ENCODE peak calls at places on chromosomes 7 and 10, in seven cellular contexts. One of them, this sample, is unnamed. For H3K27me3, the result is how much of the 10 kb centered on the place peaks cover.

GRCh38 chr7:50389961-50390360 is 60.2 kb downstream of the FIGNL1 start:
- DNase-seq in heart left ventricle: no peak
- DNase-seq in gastrocnemius medialis: no peak
- DNase-seq in testis: no peak
- DNase-seq in esophagus squamous epithelium: no peak
- DNase-seq in IMR-90: no peak
- DNase-seq in tibial nerve: no peak
- DNase-seq in this sample: no peak

GRCh38 chr7:2201686-2202360 is 30.9 kb downstream of the MAD1L1 start:
- DNase-seq in heart left ventricle: no peak
- DNase-seq in testis: no peak
- DNase-seq in gastrocnemius medialis: no peak
- DNase-seq in esophagus squamous epithelium: no peak
- DNase-seq in IMR-90: no peak
- DNase-seq in tibial nerve: no peak
- DNase-seq in this sample: no peak

GRCh38 chr7:10475940-10476641 is 497.6 kb upstream of the PHF14 start:
- DNase-seq in IMR-90: no peak
- DNase-seq in testis: no peak
- DNase-seq in gastrocnemius medialis: no peak
- DNase-seq in heart left ventricle: no peak
- DNase-seq in tibial nerve: no peak
- DNase-seq in esophagus squamous epithelium: no peak
- DNase-seq in this sample: no peak

GRCh38 chr7:32163141-32163806 is 93.1 kb upstream of the PDE1C start:
- DNase-seq in gastrocnemius medialis: no peak
- DNase-seq in IMR-90: peak
- DNase-seq in testis: no peak
- DNase-seq in esophagus squamous epithelium: no peak
- DNase-seq in heart left ventricle: peak
- DNase-seq in tibial nerve: peak
- DNase-seq in this sample: peak

GRCh38 chr7:106840342-106840741 is 24.7 kb upstream of the PIK3CG start:
- DNase-seq in testis: no peak
- DNase-seq in heart left ventricle: no peak
- DNase-seq in gastrocnemius medialis: no peak
- DNase-seq in tibial nerve: no peak
- DNase-seq in esophagus squamous epithelium: no peak
- DNase-seq in IMR-90: peak
- DNase-seq in this sample: no peak

GRCh38 chr7:24175603-24176002 is 108.4 kb upstream of the NPY start:
- DNase-seq in tibial nerve: no peak
- DNase-seq in heart left ventricle: no peak
- DNase-seq in testis: no peak
- DNase-seq in gastrocnemius medialis: no peak
- DNase-seq in esophagus squamous epithelium: no peak
- DNase-seq in IMR-90: no peak
- DNase-seq in this sample: no peak

GRCh38 chr10:130189466-130190064 is 53.4 kb downstream of the GLRX3 start:
- DNase-seq in tibial nerve: no peak
- DNase-seq in esophagus squamous epithelium: no peak
- DNase-seq in testis: no peak
- DNase-seq in gastrocnemius medialis: no peak
- DNase-seq in IMR-90: no peak
- DNase-seq in heart left ventricle: no peak
- DNase-seq in this sample: no peak

GRCh38 chr10:50496228-50496627 is 127.5 kb downstream of the SGMS1 start:
- DNase-seq in esophagus squamous epithelium: no peak
- DNase-seq in testis: no peak
- DNase-seq in heart left ventricle: no peak
- DNase-seq in tibial nerve: no peak
- DNase-seq in gastrocnemius medialis: no peak
- DNase-seq in IMR-90: no peak
- DNase-seq in this sample: no peak

GRCh38 chr10:132252412-132252811 is 55.3 kb downstream of the STK32C start:
- DNase-seq in testis: no peak
- DNase-seq in tibial nerve: no peak
- DNase-seq in heart left ventricle: no peak
- DNase-seq in IMR-90: no peak
- DNase-seq in esophagus squamous epithelium: no peak
- DNase-seq in gastrocnemius medialis: no peak
- DNase-seq in this sample: no peak

GRCh38 chr10:71708301-71708703 is 11.3 kb downstream of the C10orf105 start:
- DNase-seq in gastrocnemius medialis: no peak
- DNase-seq in tibial nerve: no peak
- DNase-seq in IMR-90: no peak
- DNase-seq in heart left ventricle: peak
- DNase-seq in esophagus squamous epithelium: no peak
- DNase-seq in testis: peak
- DNase-seq in this sample: no peak

GRCh38 chr7:148433521-148434180 is 156.9 kb upstream of the C7orf33 start:
- DNase-seq in tibial nerve: no peak
- DNase-seq in heart left ventricle: no peak
- DNase-seq in gastrocnemius medialis: no peak
- DNase-seq in testis: no peak
- DNase-seq in IMR-90: no peak
- DNase-seq in esophagus squamous epithelium: no peak
- DNase-seq in this sample: no peak

GRCh38 chr7:92259610-92260247 is 14.0 kb downstream of the ANKIB1 start:
- DNase-seq in testis: no peak
- DNase-seq in tibial nerve: no peak
- DNase-seq in IMR-90: no peak
- DNase-seq in heart left ventricle: no peak
- DNase-seq in gastrocnemius medialis: no peak
- DNase-seq in esophagus squamous epithelium: no peak
- DNase-seq in this sample: no peak

GRCh38 chr7:101848168-101848951 is 30.9 kb downstream of the CUX1 start:
- DNase-seq in testis: no peak
- DNase-seq in esophagus squamous epithelium: no peak
- DNase-seq in IMR-90: no peak
- DNase-seq in heart left ventricle: no peak
- DNase-seq in tibial nerve: no peak
- DNase-seq in gastrocnemius medialis: no peak
- DNase-seq in this sample: peak

GRCh38 chr10:48774416-48775205 is 89.9 kb downstream of the WDFY4 start:
- DNase-seq in gastrocnemius medialis: no peak
- DNase-seq in tibial nerve: no peak
- DNase-seq in IMR-90: no peak
- DNase-seq in esophagus squamous epithelium: no peak
- DNase-seq in heart left ventricle: no peak
- DNase-seq in testis: no peak
- DNase-seq in this sample: no peak

GRCh38 chr10:91271886-91272285 is 51.4 kb downstream of the PCGF5 start:
- DNase-seq in heart left ventricle: no peak
- DNase-seq in tibial nerve: no peak
- DNase-seq in esophagus squamous epithelium: no peak
- DNase-seq in testis: no peak
- DNase-seq in gastrocnemius medialis: no peak
- DNase-seq in IMR-90: peak
- DNase-seq in this sample: no peak

GRCh38 chr7:29657856-29658255 is 94.2 kb downstream of the PRR15 start:
- DNase-seq in tibial nerve: no peak
- DNase-seq in esophagus squamous epithelium: no peak
- DNase-seq in testis: no peak
- DNase-seq in heart left ventricle: no peak
- DNase-seq in IMR-90: no peak
- DNase-seq in gastrocnemius medialis: no peak
- DNase-seq in this sample: no peak

GRCh38 chr7:87398441-87398840 is 53.0 kb downstream of the CROT start:
- DNase-seq in IMR-90: peak
- DNase-seq in tibial nerve: no peak
- DNase-seq in gastrocnemius medialis: no peak
- DNase-seq in heart left ventricle: no peak
- DNase-seq in testis: no peak
- DNase-seq in esophagus squamous epithelium: no peak
- DNase-seq in this sample: no peak

GRCh38 chr7:54544356-54545240 is 2.4 kb downstream of the VSTM2A start:
- DNase-seq in tibial nerve: no peak
- DNase-seq in testis: no peak
- DNase-seq in IMR-90: no peak
- DNase-seq in esophagus squamous epithelium: no peak
- DNase-seq in heart left ventricle: no peak
- DNase-seq in gastrocnemius medialis: no peak
- DNase-seq in this sample: no peak

GRCh38 chr10:60578217-60578616 is 188.5 kb upstream of the ANK3 start:
- DNase-seq in gastrocnemius medialis: no peak
- DNase-seq in heart left ventricle: no peak
- DNase-seq in tibial nerve: no peak
- DNase-seq in testis: no peak
- DNase-seq in IMR-90: no peak
- DNase-seq in esophagus squamous epithelium: no peak
- DNase-seq in this sample: no peak

GRCh38 chr7:28595081-28595480 is 182.8 kb downstream of the CREB5 start:
- DNase-seq in tibial nerve: no peak
- DNase-seq in IMR-90: no peak
- DNase-seq in gastrocnemius medialis: no peak
- DNase-seq in esophagus squamous epithelium: no peak
- DNase-seq in heart left ventricle: no peak
- DNase-seq in testis: no peak
- DNase-seq in this sample: no peak

GRCh38 chr7:151700621-151701185 is 176.2 kb downstream of the PRKAG2 start:
- DNase-seq in testis: no peak
- DNase-seq in IMR-90: peak
- DNase-seq in tibial nerve: no peak
- DNase-seq in gastrocnemius medialis: peak
- DNase-seq in heart left ventricle: no peak
- DNase-seq in esophagus squamous epithelium: no peak
- DNase-seq in this sample: no peak

GRCh38 chr7:128459394-128459878 is 3.8 kb downstream of the HILPDA start:
- DNase-seq in heart left ventricle: peak
- DNase-seq in IMR-90: peak
- DNase-seq in esophagus squamous epithelium: no peak
- DNase-seq in tibial nerve: peak
- DNase-seq in testis: peak
- DNase-seq in gastrocnemius medialis: peak
- DNase-seq in this sample: peak

GRCh38 chr10:84805149-84805548 is 476.8 kb downstream of the CCSER2 start:
- DNase-seq in esophagus squamous epithelium: no peak
- DNase-seq in tibial nerve: no peak
- DNase-seq in IMR-90: no peak
- DNase-seq in heart left ventricle: no peak
- DNase-seq in gastrocnemius medialis: no peak
- DNase-seq in testis: no peak
- DNase-seq in this sample: no peak

GRCh38 chr10:69315610-69316312 is 37.5 kb downstream of the HK1 start:
- DNase-seq in tibial nerve: no peak
- DNase-seq in testis: no peak
- DNase-seq in IMR-90: peak
- DNase-seq in gastrocnemius medialis: no peak
- DNase-seq in heart left ventricle: no peak
- DNase-seq in esophagus squamous epithelium: no peak
- DNase-seq in this sample: no peak

GRCh38 chr10:69318997-69319727 is 40.9 kb downstream of the HK1 start:
- DNase-seq in gastrocnemius medialis: peak
- DNase-seq in testis: peak
- DNase-seq in heart left ventricle: peak
- DNase-seq in IMR-90: peak
- DNase-seq in tibial nerve: peak
- DNase-seq in esophagus squamous epithelium: no peak
- DNase-seq in this sample: peak

GRCh38 chr10:69316313-69317059 is 38.2 kb downstream of the HK1 start:
- DNase-seq in tibial nerve: peak
- DNase-seq in IMR-90: peak
- DNase-seq in gastrocnemius medialis: no peak
- DNase-seq in testis: no peak
- DNase-seq in esophagus squamous epithelium: no peak
- DNase-seq in heart left ventricle: no peak
- DNase-seq in this sample: no peak

GRCh38 chr10:69318087-69318996 is 40.0 kb downstream of the HK1 start:
- DNase-seq in gastrocnemius medialis: peak
- DNase-seq in IMR-90: peak
- DNase-seq in testis: peak
- DNase-seq in tibial nerve: peak
- DNase-seq in heart left ventricle: peak
- DNase-seq in esophagus squamous epithelium: peak
- DNase-seq in this sample: peak

GRCh38 chr10:69317175-69318086 is 39.1 kb downstream of the HK1 start:
- DNase-seq in IMR-90: no peak
- DNase-seq in heart left ventricle: no peak
- DNase-seq in esophagus squamous epithelium: no peak
- DNase-seq in gastrocnemius medialis: no peak
- DNase-seq in testis: no peak
- DNase-seq in tibial nerve: no peak
- DNase-seq in this sample: no peak
- TF ChIP-seq POLR2A in IMR-90: no peak
- TF ChIP-seq POLR2A in heart left ventricle: no peak
- TF ChIP-seq POLR2A in esophagus squamous epithelium: no peak
- TF ChIP-seq POLR2A in gastrocnemius medialis: no peak
- TF ChIP-seq POLR2A in testis: no peak
- TF ChIP-seq POLR2A in tibial nerve: no peak
- TF ChIP-seq POLR2A in this sample: no peak

GRCh38 chr10:93835770-93836169 is 58.0 kb upstream of the SLC35G1 start:
- DNase-seq in esophagus squamous epithelium: no peak
- DNase-seq in heart left ventricle: no peak
- DNase-seq in tibial nerve: no peak
- DNase-seq in testis: no peak
- DNase-seq in IMR-90: no peak
- DNase-seq in gastrocnemius medialis: no peak
- DNase-seq in this sample: no peak
- H3K27me3 ChIP-seq in esophagus squamous epithelium: under half
- H3K27me3 ChIP-seq in heart left ventricle: under half
- H3K27me3 ChIP-seq in tibial nerve: under half
- H3K27me3 ChIP-seq in testis: under half
- H3K27me3 ChIP-seq in IMR-90: under half
- H3K27me3 ChIP-seq in gastrocnemius medialis: under half
- H3K27me3 ChIP-seq in this sample: under half

GRCh38 chr7:99918959-99919813 is at the start of gene TRIM4:
- DNase-seq in esophagus squamous epithelium: peak
- DNase-seq in heart left ventricle: peak
- DNase-seq in testis: peak
- DNase-seq in gastrocnemius medialis: peak
- DNase-seq in IMR-90: peak
- DNase-seq in tibial nerve: peak
- DNase-seq in this sample: peak
- TF ChIP-seq POLR2A in esophagus squamous epithelium: peak
- TF ChIP-seq POLR2A in heart left ventricle: no peak
- TF ChIP-seq POLR2A in testis: peak
- TF ChIP-seq POLR2A in gastrocnemius medialis: peak
- TF ChIP-seq POLR2A in IMR-90: peak
- TF ChIP-seq POLR2A in tibial nerve: peak
- TF ChIP-seq POLR2A in this sample: peak

GRCh38 chr7:85796956-85797355 is 610.1 kb upstream of the SEMA3D start:
- DNase-seq in IMR-90: no peak
- DNase-seq in testis: no peak
- DNase-seq in tibial nerve: no peak
- DNase-seq in heart left ventricle: no peak
- DNase-seq in esophagus squamous epithelium: no peak
- DNase-seq in gastrocnemius medialis: no peak
- DNase-seq in this sample: no peak
- H3K27me3 ChIP-seq in IMR-90: under half
- H3K27me3 ChIP-seq in testis: under half
- H3K27me3 ChIP-seq in tibial nerve: under half
- H3K27me3 ChIP-seq in heart left ventricle: under half
- H3K27me3 ChIP-seq in esophagus squamous epithelium: under half
- H3K27me3 ChIP-seq in gastrocnemius medialis: under half
- H3K27me3 ChIP-seq in this sample: under half

This sample was measured in sigmoid colon.